ENCODE peak calls at places on chromosome 1, in ten cellular contexts. O is OCI-LY7; Z is GM10248; E is heart left ventricle; H is K562; A is AG04449; B is activated CD8-positive, alpha-beta T cell treated with anti-CD3 and anti-CD28 coated beads for 36 hours; T is IMR-90; P is neural crest cell; X is suprapubic skin. C is an unnamed sample.
A peak's percentile ranks its signal among the peaks of the same experiment; 100 is the strongest.

GRCh38 chr1:208117817-208118216 is 126.4 kb downstream of the PLXNA2 start:
- DNase-seq in O (no peak), Z (no peak), E (no peak), H (no peak), A (no peak), B (no peak), T (no peak), P (no peak), X (no peak), C (no peak)

GRCh38 chr1:42692461-42692860 is 10.2 kb downstream of the YBX1 start:
- DNase-seq in O (no peak), Z (no peak), E (no peak), H (no peak), A (no peak), B (no peak), T (no peak), P (no peak), X (no peak), C (no peak)

GRCh38 chr1:218411101-218411500 is 66.0 kb downstream of the TGFB2 start:
- DNase-seq in O (no peak), Z (no peak), E (no peak), H (no peak), A (no peak), B (no peak), T (no peak), P (no peak), X (no peak), C (no peak)

GRCh38 chr1:41333146-41333784 is 28.0 kb upstream of the FOXO6 start:
- DNase-seq in O (no peak), Z (no peak), E (no peak), H (peak; percentile 64), A (no peak), B (peak; percentile 68), T (peak; percentile 68), P (no peak), X (peak; percentile 26), C (no peak)

GRCh38 chr1:64864018-64864945 is 102.1 kb downstream of the JAK1 start:
- DNase-seq in O (peak; percentile 97), Z (peak; percentile 84), E (peak; percentile 77), H (peak; percentile 85), A (no peak), B (peak; percentile 57), T (no peak), P (no peak), X (no peak), C (peak; percentile 96)

GRCh38 chr1:160308451-160309182 is 23.7 kb upstream of the PEX19 start:
- DNase-seq in O (no peak), Z (no peak), E (no peak), H (no peak), A (no peak), B (no peak), T (no peak), P (no peak), X (no peak), C (no peak)

GRCh38 chr1:208166340-208167138 is 77.6 kb downstream of the PLXNA2 start:
- DNase-seq in O (peak; percentile 8), Z (no peak), E (no peak), H (no peak), A (no peak), B (no peak), T (no peak), P (no peak), X (no peak), C (no peak)

GRCh38 chr1:54329337-54329954 is 76.7 kb downstream of the SSBP3 start:
- DNase-seq in O (no peak), Z (no peak), E (no peak), H (no peak), A (no peak), B (no peak), T (no peak), P (no peak), X (no peak), C (no peak)

DNA sequence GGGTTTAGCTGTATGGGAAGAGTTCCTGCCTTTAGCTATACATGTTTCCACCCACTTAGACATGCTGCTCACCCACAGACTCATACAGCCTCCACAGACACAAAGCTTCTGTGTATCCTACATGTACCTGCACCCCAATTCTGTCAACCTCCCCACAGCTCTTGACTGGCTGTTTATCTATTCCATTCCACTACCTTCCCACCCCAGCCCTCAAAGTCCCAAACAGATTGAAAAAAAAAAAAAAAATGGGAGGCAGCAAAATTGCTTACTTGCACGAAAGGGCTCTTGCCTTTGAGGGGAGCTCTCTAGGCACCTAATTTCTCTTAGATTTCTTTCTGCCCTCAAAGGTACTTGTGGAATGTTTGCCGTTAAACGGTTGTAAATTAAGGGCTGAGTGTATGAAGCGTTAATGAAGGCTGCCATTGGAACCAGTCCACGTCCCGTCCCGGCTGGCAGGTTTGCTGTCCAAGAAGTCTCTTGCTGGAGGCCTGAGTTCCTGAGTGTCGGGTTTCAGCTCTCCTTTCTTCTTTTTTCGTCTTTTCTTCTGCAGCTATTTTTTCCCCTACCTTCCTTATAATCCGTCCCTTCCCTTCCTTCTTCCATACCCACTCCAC is 43.6 kb downstream of the PBX1 start:
- DNase-seq in O (no peak), Z (no peak), E (peak; percentile 67), H (no peak), A (no peak), B (no peak), T (peak; percentile 52), P (no peak), X (no peak), C (no peak)
- TF ChIP-seq CTCF in O (no peak), Z (no peak), E (no peak), H (no peak), A (no peak), B (no peak), T (no peak), P (no peak), X (no peak), C (no peak)

GRCh38 chr1:7960165-7960564 is 1.3 kb upstream of the PARK7 start:
- DNase-seq in O (no peak), Z (no peak), E (no peak), H (no peak), A (no peak), B (no peak), T (no peak), P (no peak), X (no peak), C (no peak)

GRCh38 chr1:7962011-7962335 is 462 bp downstream of the PARK7 start:
- DNase-seq in O (no peak), Z (peak; percentile 44), E (no peak), H (no peak), A (no peak), B (no peak), T (no peak), P (no peak), X (no peak), C (no peak)

GRCh38 chr1:7960867-7961198 is 678 bp upstream of the PARK7 start:
- DNase-seq in O (no peak), Z (no peak), E (no peak), H (no peak), A (no peak), B (no peak), T (no peak), P (no peak), X (no peak), C (no peak)

GRCh38 chr1:7962636-7963377 is 1.3 kb downstream of the PARK7 start:
- DNase-seq in O (no peak), Z (no peak), E (no peak), H (no peak), A (no peak), B (no peak), T (peak; percentile 8), P (no peak), X (no peak), C (no peak)

DNA sequence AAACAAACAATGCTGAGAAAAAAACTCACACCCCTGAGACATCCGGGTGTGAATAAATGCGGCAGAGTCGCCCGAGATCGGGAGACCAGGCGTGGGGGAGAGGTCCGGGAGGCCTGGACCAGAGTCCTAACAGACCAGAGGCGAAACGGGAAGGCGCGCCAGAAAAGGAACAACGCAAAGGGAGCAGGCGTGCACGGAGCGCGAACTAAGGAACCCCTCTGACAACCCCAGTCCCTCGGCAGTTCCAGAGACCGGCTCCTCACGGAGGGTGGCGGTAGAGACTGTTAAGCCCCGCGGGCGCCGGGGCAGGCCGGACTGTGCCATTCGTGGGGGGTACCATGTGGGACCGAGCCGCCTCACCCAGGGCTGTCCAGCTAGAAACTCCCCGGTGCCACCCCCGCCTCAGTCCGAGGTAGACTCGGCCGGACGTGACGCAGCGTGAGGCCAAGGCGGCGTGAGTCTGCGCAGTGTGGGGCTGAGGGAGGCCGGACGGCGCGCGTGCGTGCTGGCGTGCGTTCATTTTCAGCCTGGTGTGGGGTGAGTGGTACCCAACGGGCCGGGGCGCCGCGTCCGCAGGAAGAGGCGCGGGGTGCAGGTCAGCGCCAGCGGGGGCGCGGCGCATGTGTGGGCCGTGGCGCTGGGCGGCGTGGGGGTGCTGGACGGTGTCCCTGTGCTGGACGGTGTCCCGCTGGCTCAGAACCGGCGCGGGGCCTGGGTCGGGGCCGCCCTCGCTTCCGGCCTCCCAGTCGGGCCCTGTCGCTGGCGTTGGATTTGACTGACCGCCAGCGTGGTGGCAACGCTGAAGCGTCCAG is at the start of gene PARK7:
- DNase-seq in O (peak; percentile 99), Z (peak; percentile 98), E (peak; percentile 100), H (peak; percentile 99), A (peak; percentile 95), B (peak; percentile 100), T (peak; percentile 99), P (peak; percentile 99), X (peak; percentile 99), C (peak; percentile 96)
- TF ChIP-seq CTCF in O (peak; percentile 65), Z (peak; percentile 26), E (peak; percentile 30), H (peak; percentile 74), A (peak; percentile 65), B (peak; percentile 22), T (peak; percentile 67), P (peak; percentile 56), X (peak; percentile 4), C (peak; percentile 45)

DNA sequence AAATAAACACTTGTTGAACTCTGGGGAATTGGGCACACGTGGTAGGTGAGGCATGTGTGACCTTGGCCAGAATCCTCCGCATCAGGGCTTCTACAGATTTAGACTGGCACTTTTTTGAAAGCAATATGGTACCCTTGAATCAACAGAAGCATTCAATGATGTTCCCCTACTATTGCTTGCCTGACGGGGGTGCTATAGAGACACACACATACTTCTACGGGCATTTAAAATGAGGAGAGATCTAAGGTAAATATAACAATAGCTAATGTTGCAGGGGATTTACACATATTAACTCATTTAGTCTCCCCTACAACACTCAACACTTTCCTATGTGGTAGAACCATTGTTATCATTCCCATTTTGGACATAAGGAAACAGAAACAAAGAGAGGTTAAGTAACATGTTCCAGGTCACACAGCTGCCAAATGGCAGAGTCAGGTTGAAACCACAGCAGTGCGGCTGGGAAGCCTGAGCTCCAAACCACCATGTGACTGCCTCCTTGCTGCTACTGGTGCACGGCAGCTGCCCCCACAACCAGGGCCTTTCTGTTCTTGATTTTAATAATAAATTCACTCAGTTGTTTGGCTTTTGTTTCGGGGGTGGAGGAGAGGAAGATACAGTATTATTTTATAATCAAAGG is 147.4 kb downstream of the ZNF281 start:
- DNase-seq in O (peak; percentile 16), Z (peak; percentile 29), E (no peak), H (peak; percentile 33), A (no peak), B (peak; percentile 47), T (no peak), P (no peak), X (no peak), C (peak; percentile 64)
- TF ChIP-seq CTCF in O (peak; percentile 71), Z (peak; percentile 21), E (no peak), H (peak; percentile 62), A (no peak), B (no peak), T (no peak), P (no peak), X (no peak), C (peak; percentile 49)

DNA sequence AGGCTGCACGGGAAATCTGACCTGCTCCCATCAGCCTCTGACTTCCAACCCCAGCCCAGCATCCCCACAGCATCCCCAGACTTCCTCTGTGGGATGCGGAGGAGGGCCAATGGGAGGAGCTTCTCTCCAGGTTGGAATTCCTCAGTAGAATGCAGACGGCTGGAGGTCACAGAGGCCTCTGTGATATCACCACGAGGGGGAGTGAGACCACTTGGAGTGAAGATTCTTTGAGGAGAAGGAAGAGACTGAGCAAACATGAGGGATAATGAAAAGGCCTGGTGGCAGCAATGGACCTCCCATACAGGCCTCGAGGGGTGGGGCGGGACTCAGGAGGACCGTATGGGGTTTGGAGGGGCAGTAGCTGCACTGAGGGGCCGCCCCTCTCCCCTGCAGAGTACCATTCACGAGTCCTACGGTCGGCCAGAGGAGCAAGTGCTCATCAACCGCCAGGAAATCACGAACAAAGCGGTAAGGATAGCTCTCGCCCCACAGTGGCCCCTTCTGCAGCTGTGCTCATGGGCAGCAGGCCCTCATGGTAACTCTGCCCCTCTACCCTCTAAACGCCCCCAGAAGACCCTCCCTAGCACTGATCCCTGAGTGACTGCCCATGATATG is at the start of gene CATSPER4:
- DNase-seq in O (peak; percentile 24), Z (peak; percentile 29), E (no peak), H (peak; percentile 74), A (no peak), B (no peak), T (no peak), P (no peak), X (no peak), C (no peak)
- TF ChIP-seq CTCF in O (peak; percentile 36), Z (peak; percentile 18), E (no peak), H (peak; percentile 82), A (no peak), B (no peak), T (peak; percentile 18), P (peak; percentile 36), X (no peak), C (no peak)

C was measured in GM12864.